ENCODE peak calls at places on chromosomes 3 and 15, in four cellular contexts. One of them, this sample, is unnamed.

GRCh38 chr15:69573815-69574472 is 121.3 kb downstream of the RPLP1 start:
- DNase-seq in RPMI7951: peak; percentile 49
- DNase-seq in CD4-positive, alpha-beta T cell: peak; percentile 15
- DNase-seq in SW 1271: no peak
- DNase-seq in this sample: no peak

GRCh38 chr15:88989578-88989977 is 76.4 kb upstream of the MFGE8 start:
- DNase-seq in RPMI7951: peak; percentile 49
- DNase-seq in CD4-positive, alpha-beta T cell: no peak
- DNase-seq in SW 1271: no peak
- DNase-seq in this sample: no peak

GRCh38 chr3:157438371-157438735 is 1.7 kb downstream of the PTX3 start:
- DNase-seq in RPMI7951: peak; percentile 28
- DNase-seq in CD4-positive, alpha-beta T cell: no peak
- DNase-seq in SW 1271: no peak
- DNase-seq in this sample: no peak

GRCh38 chr3:127974226-127974625 is 59.2 kb downstream of the KBTBD12 start:
- DNase-seq in RPMI7951: peak; percentile 59
- DNase-seq in CD4-positive, alpha-beta T cell: no peak
- DNase-seq in SW 1271: no peak
- DNase-seq in this sample: no peak

GRCh38 chr3:192921793-192922192 is 4.1 kb upstream of the MB21D2 start:
- DNase-seq in RPMI7951: no peak
- DNase-seq in CD4-positive, alpha-beta T cell: no peak
- DNase-seq in SW 1271: no peak
- DNase-seq in this sample: no peak

GRCh38 chr3:65356331-65357286 is 668.8 kb upstream of the ADAMTS9 start:
- DNase-seq in RPMI7951: peak; percentile 13
- DNase-seq in CD4-positive, alpha-beta T cell: no peak
- DNase-seq in SW 1271: no peak
- DNase-seq in this sample: no peak

GRCh38 chr3:76652524-76652923 is 387.4 kb upstream of the ROBO2 start:
- DNase-seq in RPMI7951: no peak
- DNase-seq in CD4-positive, alpha-beta T cell: no peak
- DNase-seq in SW 1271: no peak
- DNase-seq in this sample: no peak

GRCh38 chr3:172188511-172188910 is 149.1 kb downstream of the FNDC3B start:
- DNase-seq in RPMI7951: no peak
- DNase-seq in CD4-positive, alpha-beta T cell: no peak
- DNase-seq in SW 1271: no peak
- DNase-seq in this sample: no peak

GRCh38 chr3:52829482-52829881 is 990 bp downstream of the ITIH4 start:
- DNase-seq in RPMI7951: no peak
- DNase-seq in CD4-positive, alpha-beta T cell: no peak
- DNase-seq in SW 1271: no peak
- DNase-seq in this sample: no peak

GRCh38 chr3:170356596-170357175 is 829 bp upstream of the SKIL start:
- DNase-seq in RPMI7951: peak; percentile 90
- DNase-seq in CD4-positive, alpha-beta T cell: peak; percentile 40
- DNase-seq in SW 1271: peak; percentile 40
- DNase-seq in this sample: peak; percentile 62

GRCh38 chr3:72273615-72274014 is 488.7 kb upstream of the PROK2 start:
- DNase-seq in RPMI7951: peak; percentile 67
- DNase-seq in CD4-positive, alpha-beta T cell: no peak
- DNase-seq in SW 1271: no peak
- DNase-seq in this sample: no peak

GRCh38 chr15:31964586-31965307 is 65.6 kb upstream of the CHRNA7 start:
- DNase-seq in RPMI7951: no peak
- DNase-seq in CD4-positive, alpha-beta T cell: no peak
- DNase-seq in SW 1271: no peak
- DNase-seq in this sample: no peak

GRCh38 chr3:127074900-127075360 is 92.0 kb downstream of the PLXNA1 start:
- DNase-seq in RPMI7951: peak; percentile 87
- DNase-seq in CD4-positive, alpha-beta T cell: no peak
- DNase-seq in SW 1271: no peak
- DNase-seq in this sample: no peak

GRCh38 chr15:90191795-90192494 is 9.2 kb upstream of the SEMA4B start:
- DNase-seq in RPMI7951: peak; percentile 49
- DNase-seq in CD4-positive, alpha-beta T cell: peak; percentile 36
- DNase-seq in SW 1271: no peak
- DNase-seq in this sample: peak; percentile 92

GRCh38 chr3:127658234-127658633 is 14.5 kb upstream of the ABTB1 start:
- DNase-seq in RPMI7951: no peak
- DNase-seq in CD4-positive, alpha-beta T cell: no peak
- DNase-seq in SW 1271: no peak
- DNase-seq in this sample: no peak

GRCh38 chr15:31799711-31800321 is 230.5 kb upstream of the CHRNA7 start:
- DNase-seq in RPMI7951: no peak
- DNase-seq in CD4-positive, alpha-beta T cell: no peak
- DNase-seq in SW 1271: no peak
- DNase-seq in this sample: no peak

GRCh38 chr3:14147063-14147435 is 22.2 kb downstream of the TMEM43 start:
- DNase-seq in RPMI7951: no peak
- DNase-seq in CD4-positive, alpha-beta T cell: no peak
- DNase-seq in SW 1271: no peak
- DNase-seq in this sample: no peak

GRCh38 chr3:183188895-183189462 is 26.4 kb upstream of the LAMP3 start:
- DNase-seq in RPMI7951: peak; percentile 24
- DNase-seq in CD4-positive, alpha-beta T cell: peak; percentile 36
- DNase-seq in SW 1271: no peak
- DNase-seq in this sample: peak; percentile 14